ENCODE peak calls at places on chromosome 20, in nine cellular contexts. U is iPS DF 19.7; E is NCI-H1105; G is A172; D is activated CD4-positive, alpha-beta T cell treated with anti-CD3 and anti-CD28 coated beads for 4 hours; S is ecto neural progenitor cell; V is mucosa of gallbladder; Q is RWPE1; B is NCI-H2171 treated with DMSO at 0.1 percent for 48 hours. X is an unnamed sample.

GRCh38 chr20:47102629-47103028 is 208.0 kb downstream of the EYA2 start:
- DNase-seq in E (no peak), G (no peak), Q (no peak), S (no peak), B (peak), D (no peak), V (no peak), U (no peak), X (no peak)

GRCh38 chr20:34578040-34578439 is 19.5 kb downstream of the MAP1LC3A start:
- DNase-seq in U (no peak), Q (no peak), V (no peak), D (no peak), E (no peak), B (no peak), S (no peak), G (no peak), X (no peak)

GRCh38 chr20:13220194-13220856 is 749 bp upstream of the ISM1 start:
- DNase-seq in S (peak), V (peak), E (no peak), G (no peak), D (peak), B (peak), Q (peak), U (peak), X (peak)

GRCh38 chr20:62219992-62220665 is at the start of gene HRH3:
- DNase-seq in S (peak), U (no peak), Q (peak), D (peak), B (peak), G (no peak), V (no peak), E (peak), X (peak)

GRCh38 chr20:19661717-19662637 is 96.1 kb upstream of the RIN2 start:
- DNase-seq in B (peak), Q (peak), S (peak), D (no peak), E (peak), U (peak), G (peak), V (peak), X (peak)

GRCh38 chr20:33796907-33797544 is 14.1 kb upstream of the CHMP4B start:
- DNase-seq in D (no peak), G (no peak), V (peak), S (no peak), U (no peak), E (no peak), B (no peak), Q (peak), X (no peak)

GRCh38 chr20:5377484-5377883 is 60.7 kb upstream of the PROKR2 start:
- DNase-seq in S (no peak), D (no peak), V (no peak), B (no peak), G (no peak), E (no peak), U (no peak), Q (no peak), X (no peak)

GRCh38 chr20:60407938-60408337 is 449.7 kb downstream of the CDH26 start:
- DNase-seq in G (no peak), D (no peak), B (no peak), S (no peak), V (no peak), E (no peak), U (no peak), Q (no peak), X (no peak)

GRCh38 chr20:57080796-57081195 is 185.6 kb downstream of the BMP7 start:
- DNase-seq in E (no peak), S (no peak), Q (no peak), U (no peak), V (no peak), D (no peak), G (peak), B (no peak), X (no peak)

GRCh38 chr20:43140719-43141118 is 49.0 kb downstream of the PTPRT start:
- DNase-seq in U (no peak), D (no peak), E (no peak), Q (no peak), V (no peak), G (no peak), B (no peak), S (no peak), X (no peak)

GRCh38 chr20:7866279-7866678 is 74.0 kb downstream of the HAO1 start:
- DNase-seq in E (no peak), D (no peak), B (no peak), U (no peak), S (no peak), V (no peak), Q (no peak), G (no peak), X (no peak)

GRCh38 chr20:50470249-50470858 is 39.8 kb upstream of the PTPN1 start:
- DNase-seq in V (no peak), G (peak), D (no peak), E (no peak), S (no peak), U (no peak), B (peak), Q (no peak), X (no peak)

GRCh38 chr20:53547664-53548239 is 45.9 kb downstream of the ZNF217 start:
- DNase-seq in V (peak), S (no peak), U (no peak), D (peak), E (peak), Q (peak), B (peak), G (peak), X (peak)

GRCh38 chr20:63118303-63118670 is 97.6 kb downstream of the YTHDF1 start:
- DNase-seq in G (no peak), U (no peak), E (no peak), D (no peak), V (no peak), Q (no peak), S (no peak), B (no peak), X (no peak)

GRCh38 chr20:59455392-59456341 is 148.7 kb upstream of the PHACTR3 start:
- DNase-seq in S (no peak), D (no peak), B (peak), Q (peak), V (peak), U (no peak), E (peak), G (no peak), X (no peak)

GRCh38 chr20:11499235-11499634 is 418.5 kb upstream of the BTBD3 start:
- DNase-seq in G (peak), D (no peak), U (no peak), S (no peak), B (no peak), E (no peak), Q (peak), V (no peak), X (no peak)